ENCODE peak calls at places on chromosomes 2 and 18, in five cellular contexts. F, A, V, Z and N are unnamed samples.

GRCh38 chr2:232574674-232575403 is 24.4 kb downstream of the EIF4E2 start:
- DNase-seq in F (no peak), A (no peak), V (peak; percentile 83), Z (no peak), N (no peak)

GRCh38 chr2:163471947-163472346 is 263.9 kb downstream of the FIGN start:
- DNase-seq in F (no peak), A (peak; percentile 4), V (peak; percentile 36), Z (peak; percentile 13), N (no peak)

GRCh38 chr2:186718122-186718521 is 24.3 kb downstream of the FAM171B start:
- DNase-seq in F (no peak), A (no peak), V (no peak), Z (no peak), N (no peak)

GRCh38 chr2:144582651-144583361 is 62.9 kb upstream of the ZEB2 start:
- DNase-seq in F (no peak), A (no peak), V (no peak), Z (no peak), N (no peak)

GRCh38 chr2:161415041-161415440 is 1.1 kb upstream of the TBR1 start:
- DNase-seq in F (no peak), A (peak; percentile 51), V (no peak), Z (no peak), N (no peak)

GRCh38 chr18:68841301-68841700 is 43.4 kb downstream of the CCDC102B start:
- DNase-seq in F (no peak), A (no peak), V (peak; percentile 4), Z (no peak), N (no peak)

GRCh38 chr2:19363474-19363778 is 5.0 kb upstream of the OSR1 start:
- DNase-seq in F (no peak), A (no peak), V (no peak), Z (no peak), N (no peak)

GRCh38 chr2:117486081-117486480 is 328.4 kb upstream of the DDX18 start:
- DNase-seq in F (no peak), A (no peak), V (no peak), Z (no peak), N (no peak)

GRCh38 chr2:37146062-37146461 is 10.7 kb downstream of the EIF2AK2 start:
- DNase-seq in F (no peak), A (no peak), V (no peak), Z (no peak), N (no peak)

GRCh38 chr2:230254152-230254881 is 28.8 kb downstream of the SP140 start:
- DNase-seq in F (no peak), A (no peak), V (no peak), Z (no peak), N (peak; percentile 18)

GRCh38 chr2:43010428-43011141 is 215.8 kb downstream of the ZFP36L2 start:
- DNase-seq in F (no peak), A (no peak), V (no peak), Z (no peak), N (no peak)

GRCh38 chr18:64132871-64133270 is 16.0 kb downstream of the LINC00305 start:
- DNase-seq in F (no peak), A (no peak), V (no peak), Z (no peak), N (no peak)

GRCh38 chr2:217890445-217890844 is 112.3 kb downstream of the TNS1 start:
- DNase-seq in F (peak; percentile 80), A (no peak), V (peak; percentile 89), Z (no peak), N (no peak)

GRCh38 chr2:128835342-128835855 is 516.7 kb upstream of the HS6ST1 start:
- DNase-seq in F (no peak), A (no peak), V (no peak), Z (no peak), N (no peak)

GRCh38 chr2:158049129-158049855 is 52.4 kb upstream of the UPP2 start:
- DNase-seq in F (no peak), A (no peak), V (no peak), Z (no peak), N (no peak)

GRCh38 chr2:215793747-215794595 is 219.4 kb downstream of the MREG start:
- DNase-seq in F (peak; percentile 23), A (no peak), V (peak; percentile 81), Z (peak; percentile 58), N (no peak)

GRCh38 chr2:151508519-151508918 is 98.8 kb downstream of the RIF1 start:
- DNase-seq in F (no peak), A (no peak), V (no peak), Z (no peak), N (no peak)

GRCh38 chr2:118823666-118824065 is 23.8 kb downstream of the EN1 start:
- DNase-seq in F (no peak), A (no peak), V (no peak), Z (no peak), N (no peak)

GRCh38 chr2:75375646-75376582 is 176.6 kb upstream of the TACR1 start:
- DNase-seq in F (no peak), A (no peak), V (peak; percentile 33), Z (no peak), N (no peak)

GRCh38 chr2:27954771-27955384 is 64.3 kb downstream of the BABAM2 start:
- DNase-seq in F (peak; percentile 71), A (no peak), V (peak; percentile 99), Z (peak; percentile 51), N (peak; percentile 89)

GRCh38 chr2:133817680-133818566 is 249.7 kb upstream of the NCKAP5 start:
- DNase-seq in F (no peak), A (no peak), V (peak; percentile 56), Z (no peak), N (no peak)

GRCh38 chr18:34709104-34709503 is 994 bp upstream of the DTNA start:
- DNase-seq in F (peak; percentile 74), A (no peak), V (peak; percentile 96), Z (no peak), N (no peak)